ENCODE peak calls at places on chromosomes 5 and 9, in eight cellular contexts. B is IMR-90, Q is AG04449, R is AG04450, A is Caco-2, D is kidney epithelial cell, K is tibial nerve, I is thyroid gland. U is an unnamed sample.

GRCh38 chr9:13266172-13266571 is 13.3 kb downstream of the MPDZ start:
- DNase-seq in B (peak), Q (no peak), R (no peak), A (no peak), D (no peak), K (no peak), I (no peak), U (peak)

GRCh38 chr9:106075991-106076390 is 381.6 kb downstream of the TMEM38B start:
- DNase-seq in B (peak), Q (peak), R (no peak), A (no peak), D (peak), K (no peak), I (no peak), U (peak)

GRCh38 chr9:126705767-126706697 is 92.3 kb downstream of the LMX1B start:
- DNase-seq in B (peak), Q (no peak), R (no peak), A (peak), D (no peak), K (peak), I (peak), U (peak)

GRCh38 chr5:52119768-52120167 is 667.9 kb upstream of the ITGA1 start:
- DNase-seq in B (no peak), Q (no peak), R (no peak), A (no peak), D (no peak), K (no peak), I (no peak), U (no peak)

GRCh38 chr5:8329773-8330172 is 460.8 kb downstream of the MTRR start:
- DNase-seq in B (peak), Q (no peak), R (no peak), A (no peak), D (no peak), K (no peak), I (no peak), U (peak)

GRCh38 chr5:37436146-37436934 is 57.2 kb downstream of the WDR70 start:
- DNase-seq in B (no peak), Q (no peak), R (no peak), A (no peak), D (no peak), K (no peak), I (no peak), U (no peak)

GRCh38 chr5:37063739-37064138 is 185.4 kb downstream of the CPLANE1 start:
- DNase-seq in B (no peak), Q (no peak), R (no peak), A (no peak), D (no peak), K (no peak), I (no peak), U (no peak)

GRCh38 chr5:130871346-130872086 is 293.5 kb downstream of the HINT1 start:
- DNase-seq in B (peak), Q (no peak), R (no peak), A (no peak), D (no peak), K (peak), I (no peak), U (peak)

GRCh38 chr5:170493028-170493820 is 10.6 kb upstream of the KCNIP1 start:
- DNase-seq in B (no peak), Q (no peak), R (no peak), A (no peak), D (no peak), K (no peak), I (no peak), U (no peak)

GRCh38 chr5:36599986-36600779 is 6.2 kb upstream of the SLC1A3 start:
- DNase-seq in B (peak), Q (no peak), R (no peak), A (no peak), D (no peak), K (no peak), I (no peak), U (no peak)

DNA sequence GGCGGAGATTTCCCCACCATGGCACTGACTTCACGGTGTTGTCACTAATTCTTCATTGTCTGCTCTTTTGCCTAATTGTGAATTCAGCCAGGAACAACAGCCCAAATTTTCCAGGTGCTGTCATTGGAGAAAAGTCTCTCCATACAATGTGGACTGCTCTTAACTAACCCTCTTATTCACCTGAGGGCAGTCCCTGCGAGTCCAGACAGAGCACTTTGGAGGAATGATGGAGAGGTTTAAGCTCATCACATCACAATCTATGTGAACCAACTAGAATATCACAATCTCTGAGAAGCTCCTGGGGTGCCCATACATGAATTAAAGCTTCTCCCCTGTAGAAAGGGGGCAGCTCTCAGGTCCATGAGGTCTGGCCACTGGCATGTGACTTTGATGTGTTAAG is 56.4 kb downstream of the MTX3 start:
- DNase-seq in B (no peak), Q (no peak), R (no peak), A (no peak), D (no peak), K (no peak), I (no peak), U (no peak)
- H3K4me3 ChIP-seq in B (no peak), Q (no peak), R (no peak), A (no peak), D (no peak), K (no peak), I (no peak), U (no peak)

GRCh38 chr9:136629001-136629878 is 33.5 kb upstream of the EGFL7 start:
- DNase-seq in B (no peak), Q (no peak), R (no peak), A (peak), D (no peak), K (no peak), I (no peak), U (no peak)

GRCh38 chr9:136626740-136627642 is 35.7 kb upstream of the EGFL7 start:
- DNase-seq in B (no peak), Q (no peak), R (no peak), A (peak), D (no peak), K (no peak), I (no peak), U (no peak)

GRCh38 chr9:136628287-136628686 is 34.4 kb upstream of the EGFL7 start:
- DNase-seq in B (no peak), Q (no peak), R (no peak), A (no peak), D (no peak), K (no peak), I (no peak), U (no peak)

GRCh38 chr9:136626066-136626725 is 36.5 kb upstream of the EGFL7 start:
- DNase-seq in B (no peak), Q (no peak), R (no peak), A (no peak), D (no peak), K (no peak), I (no peak), U (no peak)

GRCh38 chr9:136627703-136628102 is 35.0 kb upstream of the EGFL7 start:
- DNase-seq in B (no peak), Q (no peak), R (no peak), A (no peak), D (no peak), K (no peak), I (no peak), U (no peak)
- TF ChIP-seq CTCF in B (no peak), Q (no peak), R (no peak), A (no peak), D (no peak), K (no peak), I (no peak), U (no peak)

GRCh38 chr9:123368481-123369153 is 12.6 kb downstream of the CRB2 start:
- DNase-seq in B (no peak), Q (no peak), R (no peak), A (no peak), D (no peak), K (no peak), I (no peak), U (no peak)
- H3K4me3 ChIP-seq in B (no peak), Q (no peak), R (no peak), A (no peak), D (no peak), K (no peak), I (no peak), U (no peak)

DNA sequence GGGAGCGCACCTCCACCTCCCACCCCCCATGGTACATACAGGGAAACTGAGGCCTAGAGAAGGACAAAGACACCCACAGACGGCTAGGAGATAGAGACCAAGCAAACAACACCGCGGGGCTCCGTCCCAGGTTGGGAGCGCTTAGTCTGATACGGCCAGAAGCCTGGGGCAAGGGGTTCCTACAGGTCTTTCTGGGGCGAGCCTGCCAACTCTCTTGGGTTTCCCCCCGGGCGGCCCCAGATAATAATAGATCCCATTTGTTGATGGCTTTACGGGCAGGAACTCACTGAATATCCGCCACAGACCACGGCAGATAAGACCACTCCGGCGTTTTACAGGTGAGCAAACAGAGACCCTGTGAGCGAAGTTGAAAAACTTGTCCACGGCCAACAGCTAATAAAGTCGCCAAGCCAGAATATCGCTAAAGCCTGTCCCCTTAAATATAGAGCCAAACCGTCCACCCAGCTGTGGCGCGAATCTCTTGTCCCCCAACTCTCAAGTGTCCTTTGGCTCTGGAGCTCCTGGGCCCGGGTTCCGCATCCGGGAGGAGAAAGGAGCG is 5.1 kb upstream of the EBF1 start:
- DNase-seq in B (no peak), Q (no peak), R (no peak), A (no peak), D (no peak), K (no peak), I (no peak), U (no peak)
- TF ChIP-seq CTCF in B (no peak), Q (no peak), R (no peak), A (no peak), D (no peak), K (no peak), I (no peak), U (no peak)

GRCh38 chr9:127915325-127915752 is 1.5 kb downstream of the ST6GALNAC4 start:
- DNase-seq in B (no peak), Q (no peak), R (no peak), A (no peak), D (no peak), K (no peak), I (no peak), U (no peak)
- H3K4me3 ChIP-seq in B (no peak), Q (no peak), R (no peak), A (no peak), D (no peak), K (no peak), I (no peak), U (no peak)

GRCh38 chr5:20574576-20574975 is 586.6 kb upstream of the CDH18 start:
- DNase-seq in B (no peak), Q (no peak), R (no peak), A (no peak), D (no peak), K (no peak), I (no peak), U (no peak)

GRCh38 chr5:20570486-20570885 is 582.5 kb upstream of the CDH18 start:
- DNase-seq in B (no peak), Q (no peak), R (no peak), A (no peak), D (no peak), K (no peak), I (no peak), U (no peak)

GRCh38 chr5:20575515-20575914 is 587.5 kb upstream of the CDH18 start:
- DNase-seq in B (no peak), Q (no peak), R (no peak), A (no peak), D (no peak), K (no peak), I (no peak), U (no peak)

DNA sequence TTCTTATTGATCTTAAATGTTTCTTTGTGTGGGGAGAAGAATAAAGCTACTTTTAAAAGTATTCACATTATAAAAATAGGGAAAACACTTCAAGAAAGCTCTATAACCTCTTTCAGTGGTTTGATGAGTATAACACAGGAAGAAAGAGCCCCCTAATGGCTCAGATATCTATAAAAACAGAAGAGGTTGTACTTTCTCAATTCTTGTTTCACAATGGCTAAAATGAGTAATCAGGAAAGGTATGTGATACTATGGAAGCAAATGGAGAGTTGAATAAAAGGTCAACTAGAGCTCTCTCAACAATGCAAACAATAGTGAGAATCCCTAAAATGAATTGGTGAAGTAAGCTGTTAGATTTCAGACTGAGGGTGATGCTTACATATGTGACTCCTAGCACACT is 584.6 kb upstream of the CDH18 start:
- DNase-seq in B (peak), Q (no peak), R (no peak), A (no peak), D (peak), K (no peak), I (no peak), U (no peak)
- TF ChIP-seq CTCF in B (no peak), Q (no peak), R (peak), A (no peak), D (peak), K (no peak), I (no peak), U (no peak)